ENCODE peak calls at places on chromosomes 13 and 19, in five cellular contexts. S, H, B, P and U are unnamed samples.
A peak's percentile ranks its signal among the peaks of the same experiment; 100 is the strongest.

GRCh38 chr13:67416047-67416925 is 186.2 kb upstream of the PCDH9 start:
- DNase-seq in S (peak; percentile 29), H (peak; percentile 74), P (peak; percentile 81), B (peak; percentile 38), U (peak; percentile 6)

GRCh38 chr13:35700661-35701060 is 224.2 kb upstream of the MAB21L1 start:
- DNase-seq in P (no peak), S (peak; percentile 72), B (no peak), H (no peak), U (no peak)

GRCh38 chr19:36113895-36114762 is 546 bp downstream of the POLR2I start:
- DNase-seq in H (peak; percentile 64), B (peak; percentile 71), S (peak; percentile 30), P (peak; percentile 64), U (no peak)

GRCh38 chr19:9309974-9310446 is 372 bp upstream of the ZNF699 start:
- DNase-seq in S (peak; percentile 84), H (peak; percentile 97), B (peak; percentile 92), P (peak; percentile 95), U (no peak)

GRCh38 chr13:94233401-94233800 is 246.1 kb downstream of the DCT start:
- DNase-seq in P (no peak), H (no peak), S (peak; percentile 96), B (peak; percentile 89), U (no peak)

GRCh38 chr13:100273576-100273975 is 184.7 kb downstream of the PCCA start:
- DNase-seq in S (no peak), B (no peak), H (no peak), P (no peak), U (no peak)

GRCh38 chr19:47414469-47414868 is 4.9 kb downstream of the MEIS3 start:
- DNase-seq in B (no peak), H (peak; percentile 73), P (no peak), S (no peak), U (no peak)

GRCh38 chr13:32126298-32126697 is 94.7 kb downstream of the FRY start:
- DNase-seq in S (no peak), B (no peak), P (no peak), H (no peak), U (no peak)

GRCh38 chr13:21060063-21060826 is 1.1 kb downstream of the LATS2 start:
- DNase-seq in H (peak; percentile 77), S (peak; percentile 51), B (peak; percentile 60), P (no peak), U (no peak)

GRCh38 chr13:79079351-79079839 is 326.7 kb downstream of the RBM26 start:
- DNase-seq in B (no peak), P (no peak), S (no peak), H (no peak), U (no peak)

GRCh38 chr19:50795665-50796073 is 5.5 kb downstream of the ACP4 start:
- DNase-seq in H (no peak), S (no peak), B (no peak), P (no peak), U (no peak)

GRCh38 chr19:10835089-10835753 is 791 bp downstream of the TMED1 start:
- DNase-seq in S (no peak), P (peak; percentile 100), H (no peak), B (no peak), U (no peak)

GRCh38 chr13:57740719-57741118 is 109.2 kb downstream of the PCDH17 start:
- DNase-seq in S (no peak), B (no peak), P (no peak), H (no peak), U (no peak)

GRCh38 chr19:6947745-6948144 is 60.4 kb downstream of the ADGRE1 start:
- DNase-seq in S (no peak), P (no peak), H (no peak), B (peak; percentile 44), U (no peak)

GRCh38 chr13:97134364-97135095 is 87.6 kb upstream of the MBNL2 start:
- DNase-seq in B (peak; percentile 52), H (no peak), P (no peak), S (peak; percentile 29), U (no peak)

GRCh38 chr13:24563087-24563486 is 50.5 kb upstream of the PARP4 start:
- DNase-seq in S (no peak), B (no peak), H (no peak), P (no peak), U (no peak)

GRCh38 chr13:77702364-77702763 is 4.9 kb downstream of the SLAIN1 start:
- DNase-seq in B (no peak), S (no peak), P (no peak), H (no peak), U (no peak)

GRCh38 chr19:50817941-50818858 is 5.4 kb downstream of the KLK1 start:
- DNase-seq in B (peak; percentile 16), P (peak; percentile 94), H (peak; percentile 82), S (no peak), U (peak; percentile 76)

GRCh38 chr19:23882493-23882892 is 32.2 kb upstream of the ZNF726 start:
- DNase-seq in H (no peak), S (no peak), P (no peak), B (no peak), U (no peak)

GRCh38 chr13:30895773-30896172 is 10.3 kb upstream of the MEDAG start:
- DNase-seq in B (peak; percentile 88), H (peak; percentile 83), S (peak; percentile 92), P (no peak), U (no peak)

GRCh38 chr19:57103573-57104277 is 16.1 kb upstream of the USP29 start:
- DNase-seq in S (peak; percentile 47), B (peak; percentile 22), P (peak; percentile 31), H (peak; percentile 70), U (peak; percentile 52)

GRCh38 chr13:87778128-87778527 is 107.0 kb downstream of the SLITRK5 start:
- DNase-seq in H (no peak), S (no peak), P (no peak), B (no peak), U (no peak)

GRCh38 chr13:77492982-77493381 is 42.5 kb upstream of the SCEL start:
- DNase-seq in S (no peak), B (no peak), H (peak; percentile 37), P (no peak), U (no peak)

GRCh38 chr13:89061821-89062220 is 1390.7 kb downstream of the SLITRK5 start:
- DNase-seq in B (no peak), S (no peak), H (no peak), P (no peak), U (no peak)

GRCh38 chr13:30429235-30429634 is 6.9 kb downstream of the UBE2L5 start:
- DNase-seq in S (no peak), H (no peak), P (no peak), B (no peak), U (no peak)

GRCh38 chr13:53069800-53070199 is 41.2 kb downstream of the OLFM4 start:
- DNase-seq in H (no peak), B (no peak), S (no peak), P (no peak), U (no peak)

GRCh38 chr19:29625316-29625715 is 19.2 kb downstream of the POP4 start:
- DNase-seq in P (no peak), H (no peak), B (no peak), S (no peak), U (peak; percentile 46)

GRCh38 chr19:29623726-29624488 is 17.8 kb downstream of the POP4 start:
- DNase-seq in S (no peak), B (no peak), H (no peak), P (no peak), U (no peak)

GRCh38 chr19:29624489-29625210 is 18.6 kb downstream of the POP4 start:
- DNase-seq in P (no peak), S (peak; percentile 4), H (no peak), B (no peak), U (no peak)

GRCh38 chr19:29620931-29621351 is 14.9 kb downstream of the POP4 start:
- DNase-seq in H (no peak), P (no peak), B (no peak), S (no peak), U (no peak)

DNA sequence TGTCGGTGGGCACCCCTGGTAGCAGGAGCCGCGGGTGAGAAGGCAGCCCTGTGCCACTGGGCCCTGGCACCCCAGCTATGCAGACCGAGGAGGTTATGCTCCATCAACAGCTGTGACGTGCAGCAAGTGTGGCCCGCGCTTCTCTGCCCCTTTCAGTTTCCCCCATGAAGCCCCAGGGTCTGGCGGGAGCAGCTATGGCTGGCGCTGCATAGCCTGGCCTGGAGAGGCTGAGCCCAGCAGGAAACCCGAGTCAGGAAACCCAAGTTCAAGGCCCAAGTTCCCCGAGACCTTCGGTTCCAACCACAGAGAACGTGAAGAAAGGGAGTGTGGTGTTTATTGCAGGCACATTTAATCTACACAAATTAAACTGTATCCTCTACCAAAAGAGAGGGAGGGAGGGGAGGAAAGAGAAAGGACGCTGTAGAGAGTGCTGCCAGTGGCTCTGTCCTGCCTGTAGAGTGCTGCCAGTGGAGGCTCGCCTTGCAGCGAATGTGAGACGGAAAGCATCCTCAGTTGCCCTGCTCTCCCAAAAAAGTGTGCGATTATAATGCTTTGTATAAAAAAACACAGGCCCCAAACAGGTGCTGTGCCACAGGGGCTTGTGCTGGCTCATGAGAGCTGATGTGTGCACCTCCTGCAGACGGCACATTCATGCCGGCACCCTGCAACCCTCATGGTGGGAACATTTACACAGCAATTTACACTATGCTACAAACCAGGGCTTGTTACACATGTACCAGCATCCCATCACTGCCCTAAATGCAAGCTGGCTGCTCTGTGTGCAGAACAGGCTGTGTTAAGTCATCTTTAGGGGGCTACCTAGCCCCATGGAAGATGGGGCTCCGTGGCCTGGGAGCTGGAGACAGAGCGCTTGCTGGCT is 16.3 kb downstream of the POP4 start:
- DNase-seq in B (peak; percentile 51), S (no peak), H (peak; percentile 80), P (peak; percentile 62), U (no peak)
- H3K4me2 ChIP-seq in B (no peak overlapping the region), S (no peak overlapping the region), H (no peak overlapping the region), P (no peak overlapping the region), U (no peak overlapping the region)

GRCh38 chr13:46666727-46667456 is 113.9 kb downstream of the LRCH1 start:
- DNase-seq in P (peak; percentile 81), S (no peak), B (no peak), H (peak; percentile 91), U (no peak)
- H3K4ac ChIP-seq in P (no peak overlapping the region), S (peak overlapping the region; percentile 47), B (peak overlapping the region; percentile 44), H (no peak overlapping the region), U (no peak overlapping the region)

GRCh38 chr13:62040078-62040477 is 624.4 kb upstream of the PCDH20 start:
- DNase-seq in B (no peak), H (no peak), P (no peak), S (no peak), U (no peak)
- H4K8ac ChIP-seq in B (no peak overlapping the region), H (no peak overlapping the region), P (no peak overlapping the region), S (no peak overlapping the region), U (no peak overlapping the region)

GRCh38 chr19:35076026-35076370 is 34.5 kb downstream of the HPN start:
- DNase-seq in S (no peak), P (no peak), B (no peak), H (no peak), U (no peak)

GRCh38 chr19:35074426-35075201 is 33.1 kb downstream of the HPN start:
- DNase-seq in P (no peak), S (no peak), H (no peak), B (no peak), U (no peak)

GRCh38 chr19:35075202-35076025 is 33.9 kb downstream of the HPN start:
- DNase-seq in B (no peak), S (no peak), H (no peak), P (no peak), U (no peak)

GRCh38 chr19:35077411-35078223 is 36.1 kb downstream of the HPN start:
- DNase-seq in H (peak; percentile 59), P (no peak), B (no peak), S (no peak), U (no peak)

DNA sequence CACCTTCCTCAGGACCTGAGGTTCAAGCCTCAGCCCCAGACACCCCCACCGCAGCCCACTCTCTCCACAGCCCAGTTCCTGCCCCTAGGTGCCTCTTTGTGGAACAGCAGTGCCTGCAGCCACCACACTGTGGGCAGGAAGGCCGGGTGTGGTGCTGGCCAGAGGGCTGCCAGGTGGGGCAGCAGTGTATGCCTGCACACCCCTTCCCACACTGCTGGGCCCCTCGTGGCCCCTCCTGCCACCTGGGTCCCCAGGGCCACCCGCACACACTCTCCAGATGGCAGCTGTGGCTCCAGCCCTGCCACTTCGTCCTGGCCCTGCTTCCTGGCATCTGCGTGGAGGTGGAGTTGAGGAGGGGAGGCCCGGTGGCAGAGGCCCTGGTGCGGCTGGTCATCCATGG is 35.1 kb downstream of the HPN start:
- DNase-seq in P (no peak), S (no peak), B (no peak), H (no peak), U (no peak)
- H3K4me2 ChIP-seq in P (no peak overlapping the region), S (no peak overlapping the region), B (no peak overlapping the region), H (no peak overlapping the region), U (no peak overlapping the region)